ENCODE peak calls at places on chromosomes 5 and 9, in five cellular contexts. F is WERI-Rb-1, P is heart right ventricle, D is PC-9, B is psoas muscle. X is an unnamed sample.
A peak's percentile ranks its signal among the peaks of the same experiment; 100 is the strongest.

GRCh38 chr9:8643464-8643863 is 843.9 kb upstream of the DMAC1 start:
- DNase-seq in D (no peak), B (no peak), F (no peak), P (no peak), X (no peak)

GRCh38 chr5:151424892-151425523 is 22.4 kb upstream of the SLC36A1 start:
- DNase-seq in D (no peak), F (no peak), B (no peak), P (no peak), X (peak; percentile 68)

GRCh38 chr9:35552837-35553236 is 52.2 kb upstream of the TESK1 start:
- DNase-seq in B (no peak), P (no peak), D (no peak), F (no peak), X (no peak)

GRCh38 chr5:53418844-53419243 is 61.6 kb upstream of the FST start:
- DNase-seq in B (no peak), D (no peak), P (no peak), F (no peak), X (no peak)

GRCh38 chr9:133948571-133949485 is 43.3 kb downstream of the VAV2 start:
- DNase-seq in D (no peak), P (no peak), B (peak; percentile 11), F (no peak), X (no peak)

GRCh38 chr5:15959560-15960164 is 219.9 kb downstream of the MARCHF11 start:
- DNase-seq in B (no peak), P (no peak), F (no peak), D (no peak), X (no peak)

GRCh38 chr9:85723220-85723619 is 18.5 kb downstream of the AGTPBP1 start:
- DNase-seq in D (peak; percentile 83), P (peak; percentile 36), F (no peak), B (no peak), X (peak; percentile 86)

GRCh38 chr9:133050142-133050541 is 11.6 kb upstream of the CEL start:
- DNase-seq in B (no peak), F (no peak), D (no peak), P (no peak), X (no peak)

GRCh38 chr5:112647428-112647827 is 90.3 kb upstream of the APC start:
- DNase-seq in B (no peak), D (no peak), F (no peak), P (no peak), X (peak; percentile 84)

GRCh38 chr5:51194626-51195025 is 188.6 kb upstream of the ISL1 start:
- DNase-seq in B (no peak), F (no peak), D (no peak), P (no peak), X (no peak)

GRCh38 chr5:141155540-141156374 is 5.9 kb downstream of the PCDHB6 start:
- DNase-seq in B (no peak), F (no peak), D (no peak), P (no peak), X (peak; percentile 86)

GRCh38 chr9:124215956-124216355 is 41.8 kb upstream of the NEK6 start:
- DNase-seq in D (no peak), B (no peak), F (no peak), P (no peak), X (no peak)

GRCh38 chr5:35317586-35317985 is 87.3 kb upstream of the PRLR start:
- DNase-seq in B (no peak), P (no peak), D (no peak), F (no peak), X (no peak)

GRCh38 chr5:132294728-132295504 is 722 bp downstream of the SLC22A4 start:
- DNase-seq in B (peak; percentile 82), D (peak; percentile 82), F (peak; percentile 35), P (peak; percentile 36), X (peak; percentile 70)

GRCh38 chr5:128403350-128403749 is 134.7 kb downstream of the FBN2 start:
- DNase-seq in B (no peak), P (no peak), F (no peak), D (no peak), X (no peak)

GRCh38 chr5:139186293-139186692 is 11.9 kb downstream of the SIL1 start:
- DNase-seq in F (no peak), P (no peak), D (no peak), B (no peak), X (no peak)

GRCh38 chr5:173926359-173926758 is 38.2 kb downstream of the CPEB4 start:
- DNase-seq in P (no peak), B (no peak), F (no peak), D (no peak), X (no peak)

GRCh38 chr5:133848306-133848924 is 120.0 kb downstream of the C5orf15 start:
- DNase-seq in D (no peak), B (no peak), P (no peak), F (no peak), X (no peak)

GRCh38 chr9:113536483-113537226 is 73.1 kb downstream of the RGS3 start:
- DNase-seq in P (peak; percentile 83), F (peak; percentile 95), B (peak; percentile 73), D (no peak), X (no peak)

GRCh38 chr5:157431544-157432200 is 28.3 kb upstream of the NIPAL4 start:
- DNase-seq in B (no peak), P (no peak), D (no peak), F (no peak), X (peak; percentile 65)

GRCh38 chr5:141729387-141730006 is 47.5 kb upstream of the ARAP3 start:
- DNase-seq in F (no peak), D (no peak), B (no peak), P (no peak), X (no peak)

GRCh38 chr5:148427370-148428042 is 43.7 kb downstream of the FBXO38 start:
- DNase-seq in D (no peak), P (no peak), F (no peak), B (no peak), X (peak; percentile 26)

GRCh38 chr5:88873447-88873846 is 9.5 kb downstream of the MEF2C start:
- DNase-seq in F (no peak), B (no peak), P (no peak), D (no peak), X (no peak)

GRCh38 chr5:116442095-116442534 is 132.5 kb downstream of the SEMA6A start:
- DNase-seq in B (peak; percentile 30), P (peak; percentile 54), D (peak; percentile 23), F (no peak), X (peak; percentile 48)

GRCh38 chr5:54087436-54087835 is 222.9 kb downstream of the ARL15 start:
- DNase-seq in P (no peak), B (no peak), F (no peak), D (no peak), X (no peak)

GRCh38 chr9:86407022-86407421 is 52.8 kb upstream of the TUT7 start:
- DNase-seq in F (no peak), B (no peak), P (no peak), D (peak; percentile 70), X (no peak)

GRCh38 chr5:179371681-179372675 is 26.7 kb upstream of the ADAMTS2 start:
- DNase-seq in F (peak; percentile 43), D (no peak), B (no peak), P (no peak), X (no peak)

GRCh38 chr9:136336156-136336860 is 9.0 kb downstream of the GPSM1 start:
- DNase-seq in F (no peak), B (no peak), P (no peak), D (no peak), X (no peak)

GRCh38 chr9:77019810-77020437 is 469 bp downstream of the FOXB2 start:
- DNase-seq in P (no peak), D (no peak), F (no peak), B (no peak), X (no peak)

GRCh38 chr9:100352201-100352726 is 478 bp downstream of the TEX10 start:
- DNase-seq in B (peak; percentile 33), F (peak; percentile 30), P (peak; percentile 26), D (peak; percentile 40), X (peak; percentile 47)

GRCh38 chr5:143916441-143916840 is 104.5 kb downstream of the HMHB1 start:
- DNase-seq in B (no peak), P (no peak), D (no peak), F (no peak), X (no peak)

GRCh38 chr9:126149661-126150060 is 177.0 kb upstream of the MVB12B start:
- DNase-seq in B (no peak), P (no peak), D (no peak), F (no peak), X (no peak)

GRCh38 chr5:135565691-135566421 is 12.9 kb downstream of the CXCL14 start:
- DNase-seq in F (peak; percentile 75), P (peak; percentile 75), B (peak; percentile 69), D (peak; percentile 66), X (peak; percentile 86)

GRCh38 chr5:133842846-133843725 is 125.3 kb downstream of the C5orf15 start:
- DNase-seq in F (peak; percentile 54), B (no peak), P (no peak), D (no peak), X (no peak)

GRCh38 chr9:124782661-124783574 is 6.0 kb downstream of the OLFML2A start:
- DNase-seq in B (no peak), D (no peak), P (no peak), F (peak; percentile 8), X (no peak)

GRCh38 chr5:141761-142160 is 49.5 kb upstream of the LRRC14B start:
- DNase-seq in D (no peak), P (no peak), F (no peak), B (no peak), X (no peak)

GRCh38 chr5:120734033-120734432 is 269.9 kb downstream of the PRR16 start:
- DNase-seq in P (peak; percentile 5), B (no peak), D (no peak), F (peak; percentile 8), X (peak; percentile 67)

GRCh38 chr5:60829490-60830266 is 14.4 kb downstream of the ELOVL7 start:
- DNase-seq in F (no peak), P (no peak), D (no peak), B (no peak), X (no peak)

GRCh38 chr5:33438996-33439395 is 1.8 kb upstream of the TARS1 start:
- DNase-seq in F (no peak), B (no peak), P (no peak), D (no peak), X (no peak)
- H3K4me3 ChIP-seq in F (peak overlapping the region; percentile 93), B (no peak overlapping the region), P (no peak overlapping the region), D (peak overlapping the region; percentile 88), X (peak overlapping the region; percentile 95)

GRCh38 chr5:168299372-168299771 is 7.9 kb downstream of the WWC1 start:
- DNase-seq in P (no peak), F (no peak), B (no peak), D (no peak), X (no peak)
- H3K4me3 ChIP-seq in P (no peak overlapping the region), F (no peak overlapping the region), B (no peak overlapping the region), D (no peak overlapping the region), X (no peak overlapping the region)

GRCh38 chr5:68141494-68141893 is 74.1 kb upstream of the PIK3R1 start:
- DNase-seq in P (no peak), B (no peak), D (no peak), F (no peak), X (no peak)
- H3K4me3 ChIP-seq in P (no peak overlapping the region), B (no peak overlapping the region), D (no peak overlapping the region), F (no peak overlapping the region), X (no peak overlapping the region)

DNA sequence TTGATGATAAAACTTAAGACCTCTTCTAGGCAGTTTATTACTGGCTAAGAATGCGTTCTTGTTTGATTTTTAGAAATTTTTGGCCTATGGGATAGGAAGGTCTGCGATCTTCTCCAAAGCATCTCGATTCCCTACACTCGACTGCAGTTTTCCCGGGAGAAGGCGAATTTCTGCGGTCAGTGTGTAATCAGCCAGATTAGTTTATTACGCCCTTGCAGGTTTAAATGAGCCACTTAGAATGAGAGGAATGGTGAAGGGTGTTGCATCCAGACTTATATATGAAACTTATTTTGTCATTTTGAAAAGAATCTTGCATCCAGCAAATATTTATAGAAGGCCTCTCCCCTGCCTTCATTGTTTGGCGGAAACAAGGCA is 1.2 kb downstream of the MTAP start:
- DNase-seq in F (no peak), B (no peak), P (no peak), D (no peak), X (no peak)
- H3K4me3 ChIP-seq in F (no peak overlapping the region), B (peak overlapping the region; percentile 69), P (no peak overlapping the region), D (peak overlapping the region; percentile 87), X (peak overlapping the region; percentile 94)

X was measured in GM23338.